ENCODE peak calls at places on chromosomes 7 and 10, in ten cellular contexts. K, A, Q, R, G, T, N, V, E and U are unnamed samples.

GRCh38 chr10:78312197-78313046 is 278.8 kb downstream of the RPS24 start:
- DNase-seq in Q (no peak), N (no peak), A (no peak), K (no peak), E (peak; percentile 40), R (no peak), V (no peak), T (no peak), G (no peak), U (no peak)

GRCh38 chr7:102111063-102111757 is 175.5 kb upstream of the SH2B2 start:
- DNase-seq in Q (no peak), N (no peak), E (no peak), V (no peak), K (no peak), G (no peak), T (no peak), A (no peak), R (no peak), U (no peak)

GRCh38 chr10:75910032-75910431 is 478.6 kb downstream of the LRMDA start:
- DNase-seq in Q (no peak), R (no peak), G (peak; percentile 36), K (peak; percentile 10), T (no peak), E (peak; percentile 24), V (peak; percentile 44), A (peak; percentile 36), N (no peak), U (peak; percentile 13)

GRCh38 chr10:73635781-73636180 is 5.5 kb downstream of the MYOZ1 start:
- DNase-seq in V (no peak), T (no peak), E (no peak), G (no peak), R (no peak), N (no peak), A (peak; percentile 84), Q (no peak), K (no peak), U (no peak)

GRCh38 chr10:131620904-131621303 is 279.9 kb upstream of the PPP2R2D start:
- DNase-seq in T (no peak), V (no peak), N (no peak), Q (no peak), E (no peak), A (no peak), R (no peak), K (no peak), G (no peak), U (no peak)

GRCh38 chr10:113297226-113297625 is 255.6 kb upstream of the HABP2 start:
- DNase-seq in A (no peak), E (peak; percentile 14), G (peak; percentile 10), R (no peak), K (no peak), T (no peak), V (no peak), N (peak; percentile 19), Q (no peak), U (peak; percentile 45)

GRCh38 chr7:16078076-16078952 is 343.0 kb downstream of the CRPPA start:
- DNase-seq in Q (peak; percentile 6), T (peak; percentile 40), V (peak; percentile 71), R (peak; percentile 3), A (peak; percentile 83), G (peak; percentile 75), E (peak; percentile 64), K (peak; percentile 90), N (peak; percentile 36), U (no peak)

GRCh38 chr10:79266092-79266491 is 81.2 kb upstream of the PPIF start:
- DNase-seq in K (no peak), N (no peak), R (no peak), G (no peak), Q (no peak), V (peak; percentile 37), A (no peak), T (no peak), E (no peak), U (no peak)

GRCh38 chr10:16853201-16853600 is 36.0 kb upstream of the RSU1 start:
- DNase-seq in A (peak; percentile 60), R (no peak), T (no peak), V (peak; percentile 36), E (peak; percentile 68), N (no peak), G (peak; percentile 33), Q (no peak), K (peak; percentile 39), U (peak; percentile 23)

GRCh38 chr7:157113607-157114006 is 25.1 kb upstream of the UBE3C start:
- DNase-seq in T (no peak), N (no peak), R (no peak), A (no peak), Q (no peak), V (no peak), G (no peak), K (no peak), E (no peak), U (no peak)

GRCh38 chr7:106598663-106599342 is 62.2 kb downstream of the CCDC71L start:
- DNase-seq in A (peak; percentile 96), Q (peak; percentile 76), E (peak; percentile 60), V (peak; percentile 76), N (no peak), K (peak; percentile 87), G (peak; percentile 60), T (peak; percentile 36), R (peak; percentile 41), U (peak; percentile 61)

GRCh38 chr10:48684792-48685651 is at the start of gene WDFY4:
- DNase-seq in Q (peak; percentile 31), R (no peak), V (no peak), K (no peak), E (no peak), A (no peak), G (no peak), N (no peak), T (peak; percentile 36), U (no peak)